ENCODE peak calls at places on chromosomes 16 and 17, in ten cellular contexts. G is activated naive CD8-positive, alpha-beta T cell treated with anti-CD3 and anti-CD28 coated beads, Interleukin-2, amount 50 U/mL, for 24 hours; C is bronchial epithelial cell; F is brain microvascular endothelial cell; Z is left cardiac atrium; Q is GM23338; X is hepatocyte; R is GOT3; T is CD8-positive, alpha-beta memory T cell; A is NCI-H2081. M is an unnamed sample.

GRCh38 chr17:13031718-13032350 is 14.0 kb upstream of the ELAC2 start:
- DNase-seq in G (peak), C (peak), F (peak), Z (peak), Q (peak), X (peak), R (no peak), T (peak), A (peak), M (peak)

GRCh38 chr16:3618782-3619166 is 7.4 kb upstream of the SLX4 start:
- DNase-seq in G (no peak), C (peak), F (no peak), Z (no peak), Q (no peak), X (no peak), R (no peak), T (no peak), A (no peak), M (no peak)

GRCh38 chr17:70517808-70518207 is 348.5 kb downstream of the KCNJ2 start:
- DNase-seq in G (no peak), C (peak), F (no peak), Z (no peak), Q (no peak), X (no peak), R (no peak), T (no peak), A (no peak), M (no peak)

GRCh38 chr17:19641687-19642372 is 6.7 kb upstream of the ALDH3A2 start:
- DNase-seq in G (no peak), C (peak), F (no peak), Z (no peak), Q (no peak), X (no peak), R (no peak), T (no peak), A (no peak), M (no peak)

GRCh38 chr17:77571562-77571981 is 386.9 kb upstream of the TNRC6C start:
- DNase-seq in G (no peak), C (no peak), F (peak), Z (no peak), Q (no peak), X (no peak), R (no peak), T (no peak), A (no peak), M (peak)

GRCh38 chr17:81844327-81844851 is 9.5 kb upstream of the PPP1R27 start:
- DNase-seq in G (no peak), C (no peak), F (no peak), Z (no peak), Q (no peak), X (no peak), R (no peak), T (no peak), A (no peak), M (no peak)

GRCh38 chr17:45300060-45300751 is 16.6 kb downstream of the MAP3K14 start:
- DNase-seq in G (no peak), C (no peak), F (no peak), Z (no peak), Q (no peak), X (no peak), R (no peak), T (no peak), A (no peak), M (no peak)

GRCh38 chr17:27896656-27897055 is 3.5 kb upstream of the LYRM9 start:
- DNase-seq in G (no peak), C (no peak), F (no peak), Z (no peak), Q (no peak), X (no peak), R (no peak), T (no peak), A (no peak), M (no peak)

GRCh38 chr16:52611817-52612673 is 65.1 kb upstream of the TOX3 start:
- DNase-seq in G (no peak), C (peak), F (no peak), Z (no peak), Q (no peak), X (peak), R (no peak), T (no peak), A (peak), M (no peak)

GRCh38 chr17:39014044-39014794 is 47.0 kb upstream of the FBXO47 start:
- DNase-seq in G (no peak), C (peak), F (peak), Z (no peak), Q (no peak), X (peak), R (no peak), T (no peak), A (no peak), M (peak)

GRCh38 chr16:783404-784161 is 4.6 kb downstream of the RPUSD1 start:
- DNase-seq in G (no peak), C (peak), F (no peak), Z (peak), Q (no peak), X (no peak), R (no peak), T (no peak), A (no peak), M (no peak)

M was measured in NCI-H2227 treated with DMSO at 0.1 percent for 48 hours.